ENCODE peak calls at places on chromosomes 16 and 17, in seven cellular contexts. One of them, this sample, is unnamed.

GRCh38 chr16:66182592-66182991 is 183.9 kb upstream of the CDH5 start:
- DNase-seq in ovary: no peak
- DNase-seq in iPS-NIHi11: no peak
- DNase-seq in GM03348: no peak
- DNase-seq in H54: no peak
- DNase-seq in hepatic stellate cell: no peak
- DNase-seq in neural progenitor cell: no peak
- DNase-seq in this sample: no peak

GRCh38 chr16:5653041-5653440 is 555.4 kb upstream of the EEF2KMT start:
- DNase-seq in ovary: no peak
- DNase-seq in iPS-NIHi11: no peak
- DNase-seq in GM03348: no peak
- DNase-seq in H54: no peak
- DNase-seq in hepatic stellate cell: no peak
- DNase-seq in neural progenitor cell: no peak
- DNase-seq in this sample: no peak

GRCh38 chr17:27455914-27456680 is at the start of gene KSR1:
- DNase-seq in ovary: peak
- DNase-seq in iPS-NIHi11: peak
- DNase-seq in GM03348: peak
- DNase-seq in H54: peak
- DNase-seq in hepatic stellate cell: peak
- DNase-seq in neural progenitor cell: peak
- DNase-seq in this sample: peak

GRCh38 chr17:18187816-18188761 is 4.5 kb downstream of the ALKBH5 start:
- DNase-seq in ovary: no peak
- DNase-seq in iPS-NIHi11: no peak
- DNase-seq in GM03348: peak
- DNase-seq in H54: peak
- DNase-seq in hepatic stellate cell: peak
- DNase-seq in neural progenitor cell: no peak
- DNase-seq in this sample: no peak

GRCh38 chr16:12321363-12321762 is 344.8 kb downstream of the SNX29 start:
- DNase-seq in ovary: no peak
- DNase-seq in iPS-NIHi11: no peak
- DNase-seq in GM03348: no peak
- DNase-seq in H54: no peak
- DNase-seq in hepatic stellate cell: no peak
- DNase-seq in neural progenitor cell: peak
- DNase-seq in this sample: no peak

GRCh38 chr17:57604771-57605733 is 140.0 kb downstream of the CCDC182 start:
- DNase-seq in ovary: peak
- DNase-seq in iPS-NIHi11: no peak
- DNase-seq in GM03348: peak
- DNase-seq in H54: no peak
- DNase-seq in hepatic stellate cell: peak
- DNase-seq in neural progenitor cell: peak
- DNase-seq in this sample: peak

GRCh38 chr17:17108681-17109049 is 66.4 kb downstream of the MPRIP start:
- DNase-seq in ovary: no peak
- DNase-seq in iPS-NIHi11: no peak
- DNase-seq in GM03348: peak
- DNase-seq in H54: no peak
- DNase-seq in hepatic stellate cell: no peak
- DNase-seq in neural progenitor cell: no peak
- DNase-seq in this sample: no peak

GRCh38 chr16:55499951-55500350 is 8.9 kb upstream of the LPCAT2 start:
- DNase-seq in ovary: no peak
- DNase-seq in iPS-NIHi11: no peak
- DNase-seq in GM03348: peak
- DNase-seq in H54: peak
- DNase-seq in hepatic stellate cell: peak
- DNase-seq in neural progenitor cell: peak
- DNase-seq in this sample: no peak

GRCh38 chr16:342455-343213 is 9.9 kb downstream of the AXIN1 start:
- DNase-seq in ovary: no peak
- DNase-seq in iPS-NIHi11: no peak
- DNase-seq in GM03348: no peak
- DNase-seq in H54: no peak
- DNase-seq in hepatic stellate cell: no peak
- DNase-seq in neural progenitor cell: peak
- DNase-seq in this sample: no peak

GRCh38 chr17:76046064-76046463 is 19.0 kb upstream of the EVPL start:
- DNase-seq in ovary: no peak
- DNase-seq in iPS-NIHi11: no peak
- DNase-seq in GM03348: no peak
- DNase-seq in H54: no peak
- DNase-seq in hepatic stellate cell: no peak
- DNase-seq in neural progenitor cell: no peak
- DNase-seq in this sample: no peak

GRCh38 chr16:50281391-50282009 is 15.1 kb downstream of the ADCY7 start:
- DNase-seq in ovary: no peak
- DNase-seq in iPS-NIHi11: no peak
- DNase-seq in GM03348: no peak
- DNase-seq in H54: no peak
- DNase-seq in hepatic stellate cell: no peak
- DNase-seq in neural progenitor cell: no peak
- DNase-seq in this sample: no peak

GRCh38 chr17:29283496-29283895 is 10.5 kb downstream of the NUFIP2 start:
- DNase-seq in ovary: no peak
- DNase-seq in iPS-NIHi11: no peak
- DNase-seq in GM03348: peak
- DNase-seq in H54: no peak
- DNase-seq in hepatic stellate cell: no peak
- DNase-seq in neural progenitor cell: no peak
- DNase-seq in this sample: no peak

GRCh38 chr16:89841275-89841674 is 13.0 kb downstream of the SPIRE2 start:
- DNase-seq in ovary: no peak
- DNase-seq in iPS-NIHi11: no peak
- DNase-seq in GM03348: no peak
- DNase-seq in H54: no peak
- DNase-seq in hepatic stellate cell: no peak
- DNase-seq in neural progenitor cell: no peak
- DNase-seq in this sample: no peak

GRCh38 chr16:477287-477686 is 50.2 kb upstream of the CAPN15 start:
- DNase-seq in ovary: no peak
- DNase-seq in iPS-NIHi11: no peak
- DNase-seq in GM03348: no peak
- DNase-seq in H54: no peak
- DNase-seq in hepatic stellate cell: no peak
- DNase-seq in neural progenitor cell: no peak
- DNase-seq in this sample: no peak

GRCh38 chr16:12706628-12707027 is 97.1 kb downstream of the CPPED1 start:
- DNase-seq in ovary: no peak
- DNase-seq in iPS-NIHi11: no peak
- DNase-seq in GM03348: no peak
- DNase-seq in H54: no peak
- DNase-seq in hepatic stellate cell: no peak
- DNase-seq in neural progenitor cell: no peak
- DNase-seq in this sample: peak

GRCh38 chr17:47850692-47851573 is at the start of gene SP6:
- DNase-seq in ovary: peak
- DNase-seq in iPS-NIHi11: peak
- DNase-seq in GM03348: peak
- DNase-seq in H54: peak
- DNase-seq in hepatic stellate cell: no peak
- DNase-seq in neural progenitor cell: peak
- DNase-seq in this sample: no peak

GRCh38 chr17:3718251-3718650 is 5.5 kb upstream of the HASPIN start:
- DNase-seq in ovary: no peak
- DNase-seq in iPS-NIHi11: no peak
- DNase-seq in GM03348: no peak
- DNase-seq in H54: no peak
- DNase-seq in hepatic stellate cell: no peak
- DNase-seq in neural progenitor cell: no peak
- DNase-seq in this sample: no peak